ENCODE peak calls at places on chromosomes 1 and 21, in five cellular contexts. One of them, this sample, is unnamed.
A peak's percentile ranks its signal among the peaks of the same experiment; 100 is the strongest.

GRCh38 chr1:201539561-201540404 is 856 bp downstream of the NAV1 start:
- DNase-seq in T-helper 22 cell: no peak
- DNase-seq in fibroblast of lung: peak; percentile 49
- DNase-seq in transverse colon: peak; percentile 37
- DNase-seq in activated T-cell treated with anti-CD3 and anti-CD28 coated beads, Interleukin-2, amount 50 U/mL, for 1 hour: no peak
- DNase-seq in this sample: no peak

GRCh38 chr1:221736714-221737113 is 5.2 kb downstream of the DUSP10 start:
- DNase-seq in T-helper 22 cell: no peak
- DNase-seq in fibroblast of lung: no peak
- DNase-seq in transverse colon: no peak
- DNase-seq in activated T-cell treated with anti-CD3 and anti-CD28 coated beads, Interleukin-2, amount 50 U/mL, for 1 hour: no peak
- DNase-seq in this sample: no peak

GRCh38 chr21:27321791-27322190 is 354.9 kb upstream of the ADAMTS5 start:
- DNase-seq in activated T-cell treated with anti-CD3 and anti-CD28 coated beads, Interleukin-2, amount 50 U/mL, for 1 hour: no peak
- DNase-seq in transverse colon: no peak
- DNase-seq in T-helper 22 cell: no peak
- DNase-seq in fibroblast of lung: no peak
- DNase-seq in this sample: no peak

GRCh38 chr21:26093094-26093493 is 77.5 kb downstream of the APP start:
- DNase-seq in T-helper 22 cell: no peak
- DNase-seq in transverse colon: no peak
- DNase-seq in fibroblast of lung: peak; percentile 34
- DNase-seq in activated T-cell treated with anti-CD3 and anti-CD28 coated beads, Interleukin-2, amount 50 U/mL, for 1 hour: no peak
- DNase-seq in this sample: no peak

GRCh38 chr1:193806079-193807048 is 620.0 kb upstream of the B3GALT2 start:
- DNase-seq in fibroblast of lung: no peak
- DNase-seq in T-helper 22 cell: no peak
- DNase-seq in activated T-cell treated with anti-CD3 and anti-CD28 coated beads, Interleukin-2, amount 50 U/mL, for 1 hour: no peak
- DNase-seq in transverse colon: no peak
- DNase-seq in this sample: no peak

GRCh38 chr1:201011616-201012015 is 11.9 kb downstream of the KIF21B start:
- DNase-seq in transverse colon: no peak
- DNase-seq in activated T-cell treated with anti-CD3 and anti-CD28 coated beads, Interleukin-2, amount 50 U/mL, for 1 hour: no peak
- DNase-seq in fibroblast of lung: no peak
- DNase-seq in T-helper 22 cell: no peak
- DNase-seq in this sample: no peak

GRCh38 chr1:240385985-240386978 is 225.7 kb downstream of the GREM2 start:
- DNase-seq in activated T-cell treated with anti-CD3 and anti-CD28 coated beads, Interleukin-2, amount 50 U/mL, for 1 hour: no peak
- DNase-seq in fibroblast of lung: peak; percentile 83
- DNase-seq in transverse colon: no peak
- DNase-seq in T-helper 22 cell: no peak
- DNase-seq in this sample: no peak

GRCh38 chr1:236303675-236304074 is 21.9 kb upstream of the ERO1B start:
- DNase-seq in T-helper 22 cell: no peak
- DNase-seq in fibroblast of lung: no peak
- DNase-seq in activated T-cell treated with anti-CD3 and anti-CD28 coated beads, Interleukin-2, amount 50 U/mL, for 1 hour: no peak
- DNase-seq in transverse colon: no peak
- DNase-seq in this sample: no peak

GRCh38 chr1:53405737-53406136 is 53.5 kb upstream of the DMRTB1 start:
- DNase-seq in fibroblast of lung: no peak
- DNase-seq in T-helper 22 cell: no peak
- DNase-seq in activated T-cell treated with anti-CD3 and anti-CD28 coated beads, Interleukin-2, amount 50 U/mL, for 1 hour: no peak
- DNase-seq in transverse colon: no peak
- DNase-seq in this sample: no peak

GRCh38 chr1:149978547-149979023 is 31.9 kb downstream of the OTUD7B start:
- DNase-seq in fibroblast of lung: no peak
- DNase-seq in activated T-cell treated with anti-CD3 and anti-CD28 coated beads, Interleukin-2, amount 50 U/mL, for 1 hour: no peak
- DNase-seq in T-helper 22 cell: no peak
- DNase-seq in transverse colon: peak; percentile 37
- DNase-seq in this sample: no peak

GRCh38 chr1:213852107-213852506 is 135.7 kb upstream of the PROX1 start:
- DNase-seq in transverse colon: no peak
- DNase-seq in activated T-cell treated with anti-CD3 and anti-CD28 coated beads, Interleukin-2, amount 50 U/mL, for 1 hour: no peak
- DNase-seq in fibroblast of lung: no peak
- DNase-seq in T-helper 22 cell: no peak
- DNase-seq in this sample: no peak

GRCh38 chr1:30750751-30751291 is 6.8 kb downstream of the LAPTM5 start:
- DNase-seq in fibroblast of lung: no peak
- DNase-seq in transverse colon: no peak
- DNase-seq in activated T-cell treated with anti-CD3 and anti-CD28 coated beads, Interleukin-2, amount 50 U/mL, for 1 hour: no peak
- DNase-seq in T-helper 22 cell: no peak
- DNase-seq in this sample: no peak

GRCh38 chr1:63691672-63692425 is 82.0 kb upstream of the ROR1 start:
- DNase-seq in T-helper 22 cell: no peak
- DNase-seq in transverse colon: peak; percentile 62
- DNase-seq in activated T-cell treated with anti-CD3 and anti-CD28 coated beads, Interleukin-2, amount 50 U/mL, for 1 hour: no peak
- DNase-seq in fibroblast of lung: peak; percentile 99
- DNase-seq in this sample: no peak

GRCh38 chr1:158095737-158096335 is 84.9 kb upstream of the CD1D start:
- DNase-seq in fibroblast of lung: peak; percentile 28
- DNase-seq in transverse colon: peak; percentile 29
- DNase-seq in activated T-cell treated with anti-CD3 and anti-CD28 coated beads, Interleukin-2, amount 50 U/mL, for 1 hour: no peak
- DNase-seq in T-helper 22 cell: no peak
- DNase-seq in this sample: no peak

GRCh38 chr21:39660191-39660590 is 47.5 kb downstream of the B3GALT5 start:
- DNase-seq in transverse colon: peak; percentile 57
- DNase-seq in fibroblast of lung: peak; percentile 75
- DNase-seq in T-helper 22 cell: no peak
- DNase-seq in activated T-cell treated with anti-CD3 and anti-CD28 coated beads, Interleukin-2, amount 50 U/mL, for 1 hour: no peak
- DNase-seq in this sample: no peak